ENCODE peak calls at places on chromosomes 12 and 14, in eight cellular contexts. One of them, this sample, is unnamed.
A peak's percentile ranks its signal among the peaks of the same experiment; 100 is the strongest.

GRCh38 chr12:49017764-49018281 is 753 bp downstream of the PRKAG1 start:
- DNase-seq in breast epithelium: no peak
- DNase-seq in esophagus muscularis mucosa: no peak
- DNase-seq in HCT116: no peak
- DNase-seq in vagina: no peak
- DNase-seq in stomach: no peak
- DNase-seq in HepG2: peak; percentile 38
- DNase-seq in transverse colon: no peak
- DNase-seq in this sample: no peak

GRCh38 chr12:107558816-107559382 is 126.7 kb upstream of the PWP1 start:
- DNase-seq in breast epithelium: no peak
- DNase-seq in esophagus muscularis mucosa: no peak
- DNase-seq in HCT116: no peak
- DNase-seq in vagina: no peak
- DNase-seq in stomach: no peak
- DNase-seq in HepG2: peak; percentile 93
- DNase-seq in transverse colon: no peak
- DNase-seq in this sample: no peak

GRCh38 chr12:132367401-132367851 is 38.0 kb upstream of the GALNT9 start:
- DNase-seq in breast epithelium: no peak
- DNase-seq in esophagus muscularis mucosa: no peak
- DNase-seq in HCT116: no peak
- DNase-seq in vagina: no peak
- DNase-seq in stomach: no peak
- DNase-seq in HepG2: no peak
- DNase-seq in transverse colon: no peak
- DNase-seq in this sample: no peak

GRCh38 chr12:103930787-103931536 is 752 bp downstream of the HSP90B1 start:
- DNase-seq in breast epithelium: peak; percentile 34
- DNase-seq in esophagus muscularis mucosa: peak; percentile 92
- DNase-seq in HCT116: no peak
- DNase-seq in vagina: no peak
- DNase-seq in stomach: peak; percentile 59
- DNase-seq in HepG2: peak; percentile 13
- DNase-seq in transverse colon: peak; percentile 51
- DNase-seq in this sample: no peak

GRCh38 chr14:50447491-50447890 is 50.8 kb upstream of the CDKL1 start:
- DNase-seq in breast epithelium: no peak
- DNase-seq in esophagus muscularis mucosa: no peak
- DNase-seq in HCT116: peak; percentile 21
- DNase-seq in vagina: no peak
- DNase-seq in stomach: no peak
- DNase-seq in HepG2: no peak
- DNase-seq in transverse colon: no peak
- DNase-seq in this sample: no peak

GRCh38 chr12:2267624-2268477 is 215.1 kb downstream of the CACNA1C start:
- DNase-seq in breast epithelium: peak; percentile 68
- DNase-seq in esophagus muscularis mucosa: no peak
- DNase-seq in HCT116: no peak
- DNase-seq in vagina: no peak
- DNase-seq in stomach: no peak
- DNase-seq in HepG2: no peak
- DNase-seq in transverse colon: no peak
- DNase-seq in this sample: no peak

GRCh38 chr14:30354439-30354838 is 204.5 kb upstream of the G2E3 start:
- DNase-seq in breast epithelium: no peak
- DNase-seq in esophagus muscularis mucosa: no peak
- DNase-seq in HCT116: no peak
- DNase-seq in vagina: no peak
- DNase-seq in stomach: no peak
- DNase-seq in HepG2: no peak
- DNase-seq in transverse colon: no peak
- DNase-seq in this sample: no peak

GRCh38 chr12:89384050-89384749 is 31.9 kb upstream of the DUSP6 start:
- DNase-seq in breast epithelium: peak; percentile 75
- DNase-seq in esophagus muscularis mucosa: no peak
- DNase-seq in HCT116: no peak
- DNase-seq in vagina: no peak
- DNase-seq in stomach: peak; percentile 62
- DNase-seq in HepG2: peak; percentile 66
- DNase-seq in transverse colon: peak; percentile 68
- DNase-seq in this sample: no peak

GRCh38 chr12:28446031-28446430 is 255.8 kb downstream of the CCDC91 start:
- DNase-seq in breast epithelium: no peak
- DNase-seq in esophagus muscularis mucosa: no peak
- DNase-seq in HCT116: no peak
- DNase-seq in vagina: no peak
- DNase-seq in stomach: no peak
- DNase-seq in HepG2: no peak
- DNase-seq in transverse colon: no peak
- DNase-seq in this sample: no peak

GRCh38 chr12:89951050-89951693 is 242.5 kb upstream of the ATP2B1 start:
- DNase-seq in breast epithelium: no peak
- DNase-seq in esophagus muscularis mucosa: no peak
- DNase-seq in HCT116: no peak
- DNase-seq in vagina: no peak
- DNase-seq in stomach: no peak
- DNase-seq in HepG2: no peak
- DNase-seq in transverse colon: peak; percentile 61
- DNase-seq in this sample: no peak

GRCh38 chr12:124694846-124695497 is 127.6 kb upstream of the NCOR2 start:
- DNase-seq in breast epithelium: peak; percentile 83
- DNase-seq in esophagus muscularis mucosa: no peak
- DNase-seq in HCT116: no peak
- DNase-seq in vagina: no peak
- DNase-seq in stomach: no peak
- DNase-seq in HepG2: no peak
- DNase-seq in transverse colon: no peak
- DNase-seq in this sample: no peak

GRCh38 chr12:26938660-26939185 is 453 bp downstream of the FGFR1OP2 start:
- DNase-seq in breast epithelium: no peak
- DNase-seq in esophagus muscularis mucosa: no peak
- DNase-seq in HCT116: peak; percentile 3
- DNase-seq in vagina: peak; percentile 89
- DNase-seq in stomach: peak; percentile 38
- DNase-seq in HepG2: peak; percentile 35
- DNase-seq in transverse colon: no peak
- DNase-seq in this sample: no peak

GRCh38 chr14:34604990-34605389 is 25.0 kb downstream of the SNX6 start:
- DNase-seq in breast epithelium: no peak
- DNase-seq in esophagus muscularis mucosa: no peak
- DNase-seq in HCT116: no peak
- DNase-seq in vagina: no peak
- DNase-seq in stomach: no peak
- DNase-seq in HepG2: no peak
- DNase-seq in transverse colon: no peak
- DNase-seq in this sample: no peak

GRCh38 chr14:38065101-38065762 is 142.5 kb upstream of the SSTR1 start:
- DNase-seq in breast epithelium: no peak
- DNase-seq in esophagus muscularis mucosa: no peak
- DNase-seq in HCT116: no peak
- DNase-seq in vagina: no peak
- DNase-seq in stomach: no peak
- DNase-seq in HepG2: no peak
- DNase-seq in transverse colon: no peak
- DNase-seq in this sample: no peak

GRCh38 chr12:119372540-119372939 is 38.0 kb downstream of the CCDC60 start:
- DNase-seq in breast epithelium: no peak
- DNase-seq in esophagus muscularis mucosa: no peak
- DNase-seq in HCT116: no peak
- DNase-seq in vagina: no peak
- DNase-seq in stomach: no peak
- DNase-seq in HepG2: no peak
- DNase-seq in transverse colon: no peak
- DNase-seq in this sample: no peak

DNA sequence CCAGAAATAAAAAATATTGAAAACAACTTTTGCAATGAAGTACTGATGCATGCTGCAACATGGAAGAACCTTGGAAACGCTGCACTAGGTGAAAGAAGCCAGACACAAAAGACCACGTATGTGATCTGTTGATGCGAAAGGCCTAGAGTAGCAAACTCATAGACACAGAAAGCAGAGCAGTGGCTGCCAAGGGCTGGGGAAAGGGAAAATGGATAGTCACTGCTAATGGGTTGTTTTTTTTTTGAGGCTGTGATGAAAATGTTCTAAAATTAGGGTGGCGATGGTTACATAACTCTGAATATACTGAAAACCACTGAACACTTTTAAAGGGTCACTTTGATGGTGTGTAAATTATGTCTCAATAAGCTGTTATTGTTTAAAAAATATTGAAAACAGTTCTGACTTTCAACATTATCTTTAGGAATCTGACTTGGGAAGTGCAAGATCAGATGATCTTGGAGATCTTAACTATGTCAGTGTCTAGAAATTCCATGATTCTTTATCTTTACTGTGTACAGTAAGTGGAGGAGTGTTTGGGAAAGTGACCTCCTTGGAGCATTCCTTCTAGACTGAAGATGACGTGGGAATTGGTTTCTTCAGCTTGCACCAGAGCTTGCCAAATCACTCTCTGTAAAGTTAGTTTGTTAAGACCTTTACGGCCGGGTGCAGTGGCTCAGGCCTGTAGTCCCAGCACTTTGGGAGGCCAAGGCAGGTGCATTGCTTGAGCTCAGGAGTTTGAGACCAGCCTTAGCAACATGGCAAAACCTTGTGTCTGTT is 12.4 kb downstream of the MLXIP start:
- DNase-seq in breast epithelium: no peak
- DNase-seq in esophagus muscularis mucosa: no peak
- DNase-seq in HCT116: no peak
- DNase-seq in vagina: no peak
- DNase-seq in stomach: no peak
- DNase-seq in HepG2: no peak
- DNase-seq in transverse colon: no peak
- DNase-seq in this sample: no peak
- TF ChIP-seq POLR2A in breast epithelium: no peak
- TF ChIP-seq POLR2A in esophagus muscularis mucosa: no peak
- TF ChIP-seq POLR2A in HCT116: no peak
- TF ChIP-seq POLR2A in vagina: no peak
- TF ChIP-seq POLR2A in stomach: no peak
- TF ChIP-seq POLR2A in HepG2: no peak
- TF ChIP-seq POLR2A in transverse colon: no peak
- TF ChIP-seq POLR2A in this sample: no peak

GRCh38 chr12:92673756-92674155 is 29.0 kb upstream of the PLEKHG7 start:
- DNase-seq in breast epithelium: no peak
- DNase-seq in esophagus muscularis mucosa: peak; percentile 26
- DNase-seq in HCT116: no peak
- DNase-seq in vagina: no peak
- DNase-seq in stomach: no peak
- DNase-seq in HepG2: no peak
- DNase-seq in transverse colon: no peak
- DNase-seq in this sample: no peak
- TF ChIP-seq POLR2AphosphoS5 in breast epithelium: no peak
- TF ChIP-seq POLR2AphosphoS5 in esophagus muscularis mucosa: no peak
- TF ChIP-seq POLR2AphosphoS5 in HCT116: no peak
- TF ChIP-seq POLR2AphosphoS5 in vagina: no peak
- TF ChIP-seq POLR2AphosphoS5 in stomach: no peak
- TF ChIP-seq POLR2AphosphoS5 in HepG2: no peak
- TF ChIP-seq POLR2AphosphoS5 in transverse colon: no peak
- TF ChIP-seq POLR2AphosphoS5 in this sample: no peak

GRCh38 chr14:24086193-24086955 is 7.7 kb upstream of the PCK2 start:
- DNase-seq in breast epithelium: no peak
- DNase-seq in esophagus muscularis mucosa: no peak
- DNase-seq in HCT116: no peak
- DNase-seq in vagina: no peak
- DNase-seq in stomach: no peak
- DNase-seq in HepG2: no peak
- DNase-seq in transverse colon: no peak
- DNase-seq in this sample: no peak
- TF ChIP-seq POLR2A in breast epithelium: no peak
- TF ChIP-seq POLR2A in esophagus muscularis mucosa: no peak
- TF ChIP-seq POLR2A in HCT116: no peak
- TF ChIP-seq POLR2A in vagina: no peak
- TF ChIP-seq POLR2A in stomach: no peak
- TF ChIP-seq POLR2A in HepG2: no peak
- TF ChIP-seq POLR2A in transverse colon: no peak
- TF ChIP-seq POLR2A in this sample: no peak

GRCh38 chr12:56687225-56688128 is 607 bp downstream of the PTGES3 start:
- DNase-seq in breast epithelium: peak; percentile 62
- DNase-seq in esophagus muscularis mucosa: peak; percentile 92
- DNase-seq in HCT116: no peak
- DNase-seq in vagina: peak; percentile 91
- DNase-seq in stomach: peak; percentile 64
- DNase-seq in HepG2: no peak
- DNase-seq in transverse colon: peak; percentile 69
- DNase-seq in this sample: no peak
- TF ChIP-seq POLR2AphosphoS5 in breast epithelium: peak; percentile 28
- TF ChIP-seq POLR2AphosphoS5 in esophagus muscularis mucosa: no peak
- TF ChIP-seq POLR2AphosphoS5 in HCT116: no peak
- TF ChIP-seq POLR2AphosphoS5 in vagina: no peak
- TF ChIP-seq POLR2AphosphoS5 in stomach: no peak
- TF ChIP-seq POLR2AphosphoS5 in HepG2: no peak
- TF ChIP-seq POLR2AphosphoS5 in transverse colon: no peak
- TF ChIP-seq POLR2AphosphoS5 in this sample: peak; percentile 68

DNA sequence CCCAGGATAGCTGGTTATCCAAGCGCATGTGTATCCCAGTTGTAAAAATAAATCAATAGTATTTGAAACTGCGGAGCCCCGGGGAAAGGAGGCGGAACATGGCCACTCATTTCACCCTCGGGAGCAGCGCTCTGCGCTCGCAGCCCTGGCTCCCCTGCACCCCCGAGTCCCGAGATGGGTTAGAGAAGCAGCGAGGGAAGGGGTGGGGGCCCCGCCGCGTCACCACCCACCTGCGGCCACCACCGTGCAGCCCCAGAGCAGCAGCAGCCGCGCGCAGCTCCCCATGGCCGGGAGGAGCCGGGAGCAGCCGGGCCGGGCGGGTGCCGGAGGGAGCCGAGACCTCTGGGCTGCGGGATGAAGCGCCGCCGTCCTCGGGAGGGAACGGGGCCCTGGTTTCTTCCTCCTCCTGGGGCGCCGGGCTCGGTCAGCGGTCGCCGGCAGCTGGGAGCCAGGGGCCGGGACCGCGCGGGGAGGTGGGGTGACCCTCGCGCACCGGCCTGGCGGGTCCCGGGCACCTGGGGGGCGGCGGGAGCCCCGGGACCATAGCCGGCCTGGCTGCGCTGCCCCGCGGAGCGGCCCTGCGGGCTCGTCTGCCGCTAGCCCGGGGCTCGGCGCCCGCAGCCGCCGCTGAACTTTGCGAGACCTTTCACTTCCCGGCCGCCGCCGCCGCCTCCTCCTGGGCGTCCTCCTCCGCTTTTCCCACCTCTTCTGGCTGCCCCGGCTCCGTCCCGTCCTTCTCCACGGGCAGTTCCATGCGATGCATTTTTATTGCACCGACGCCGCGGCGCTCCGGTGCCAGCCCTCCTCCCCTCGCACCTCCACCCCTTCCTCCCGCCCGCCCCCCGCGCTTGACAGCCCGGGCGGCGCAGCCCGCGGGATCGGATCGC is at the start of gene NTN4:
- DNase-seq in breast epithelium: peak; percentile 52
- DNase-seq in esophagus muscularis mucosa: no peak
- DNase-seq in HCT116: no peak
- DNase-seq in vagina: no peak
- DNase-seq in stomach: peak; percentile 69
- DNase-seq in HepG2: no peak
- DNase-seq in transverse colon: peak; percentile 64
- DNase-seq in this sample: peak; percentile 47
- TF ChIP-seq POLR2A in breast epithelium: peak; percentile 12
- TF ChIP-seq POLR2A in esophagus muscularis mucosa: no peak
- TF ChIP-seq POLR2A in HCT116: no peak
- TF ChIP-seq POLR2A in vagina: no peak
- TF ChIP-seq POLR2A in stomach: no peak
- TF ChIP-seq POLR2A in HepG2: no peak
- TF ChIP-seq POLR2A in transverse colon: peak; percentile 31
- TF ChIP-seq POLR2A in this sample: no peak